ENCODE peak calls at places on chromosomes 13 and 19, in eight cellular contexts. One of them, this sample, is unnamed.

GRCh38 chr13:111561091-111561778 is 240.8 kb downstream of the TEX29 start:
- DNase-seq in pancreas: no peak
- DNase-seq in epithelial cell of esophagus: no peak
- DNase-seq in MM.1S: no peak
- DNase-seq in uterus: no peak
- DNase-seq in cardiac muscle cell: no peak
- DNase-seq in colonic mucosa: no peak
- DNase-seq in iPS DF 6.9: no peak
- DNase-seq in this sample: no peak

GRCh38 chr13:34155931-34156607 is 338.1 kb downstream of the RFC3 start:
- DNase-seq in cardiac muscle cell: no peak
- DNase-seq in colonic mucosa: peak
- DNase-seq in pancreas: no peak
- DNase-seq in MM.1S: no peak
- DNase-seq in uterus: no peak
- DNase-seq in epithelial cell of esophagus: peak
- DNase-seq in iPS DF 6.9: no peak
- DNase-seq in this sample: peak

GRCh38 chr13:64675256-64675892 is 2554.8 kb downstream of the PCDH9 start:
- DNase-seq in MM.1S: no peak
- DNase-seq in iPS DF 6.9: no peak
- DNase-seq in colonic mucosa: no peak
- DNase-seq in pancreas: no peak
- DNase-seq in epithelial cell of esophagus: peak
- DNase-seq in cardiac muscle cell: no peak
- DNase-seq in uterus: no peak
- DNase-seq in this sample: peak

GRCh38 chr13:30882996-30883766 is 22.9 kb upstream of the MEDAG start:
- DNase-seq in colonic mucosa: no peak
- DNase-seq in epithelial cell of esophagus: no peak
- DNase-seq in iPS DF 6.9: no peak
- DNase-seq in cardiac muscle cell: no peak
- DNase-seq in pancreas: no peak
- DNase-seq in MM.1S: no peak
- DNase-seq in uterus: no peak
- DNase-seq in this sample: no peak

GRCh38 chr19:19997656-19998268 is 41.5 kb downstream of the ZNF682 start:
- DNase-seq in epithelial cell of esophagus: peak
- DNase-seq in cardiac muscle cell: peak
- DNase-seq in MM.1S: no peak
- DNase-seq in colonic mucosa: no peak
- DNase-seq in uterus: no peak
- DNase-seq in pancreas: peak
- DNase-seq in iPS DF 6.9: peak
- DNase-seq in this sample: no peak

GRCh38 chr13:111654531-111654930 is 334.1 kb downstream of the TEX29 start:
- DNase-seq in colonic mucosa: no peak
- DNase-seq in uterus: no peak
- DNase-seq in MM.1S: no peak
- DNase-seq in epithelial cell of esophagus: no peak
- DNase-seq in pancreas: no peak
- DNase-seq in cardiac muscle cell: no peak
- DNase-seq in iPS DF 6.9: no peak
- DNase-seq in this sample: no peak

GRCh38 chr13:44132710-44133109 is 240.9 kb upstream of the SERP2 start:
- DNase-seq in MM.1S: no peak
- DNase-seq in pancreas: peak
- DNase-seq in colonic mucosa: no peak
- DNase-seq in iPS DF 6.9: no peak
- DNase-seq in epithelial cell of esophagus: no peak
- DNase-seq in uterus: no peak
- DNase-seq in cardiac muscle cell: no peak
- DNase-seq in this sample: peak

GRCh38 chr19:6055013-6055795 is 55.1 kb downstream of the RFX2 start:
- DNase-seq in MM.1S: no peak
- DNase-seq in epithelial cell of esophagus: no peak
- DNase-seq in uterus: peak
- DNase-seq in cardiac muscle cell: no peak
- DNase-seq in pancreas: no peak
- DNase-seq in iPS DF 6.9: no peak
- DNase-seq in colonic mucosa: peak
- DNase-seq in this sample: no peak

GRCh38 chr19:45446944-45447343 is 20.9 kb upstream of the FOSB start:
- DNase-seq in cardiac muscle cell: no peak
- DNase-seq in colonic mucosa: no peak
- DNase-seq in iPS DF 6.9: no peak
- DNase-seq in epithelial cell of esophagus: peak
- DNase-seq in uterus: no peak
- DNase-seq in pancreas: no peak
- DNase-seq in MM.1S: no peak
- DNase-seq in this sample: no peak

GRCh38 chr13:83765796-83766195 is 116.5 kb downstream of the SLITRK1 start:
- DNase-seq in iPS DF 6.9: no peak
- DNase-seq in MM.1S: no peak
- DNase-seq in uterus: no peak
- DNase-seq in colonic mucosa: no peak
- DNase-seq in pancreas: no peak
- DNase-seq in cardiac muscle cell: no peak
- DNase-seq in epithelial cell of esophagus: no peak
- DNase-seq in this sample: no peak

GRCh38 chr19:51607920-51608562 is 22.2 kb downstream of the SIGLEC5 start:
- DNase-seq in cardiac muscle cell: peak
- DNase-seq in iPS DF 6.9: peak
- DNase-seq in pancreas: peak
- DNase-seq in colonic mucosa: peak
- DNase-seq in MM.1S: peak
- DNase-seq in uterus: peak
- DNase-seq in epithelial cell of esophagus: peak
- DNase-seq in this sample: peak

GRCh38 chr19:54475706-54476105 is 2.6 kb upstream of the CDC42EP5 start:
- DNase-seq in pancreas: no peak
- DNase-seq in iPS DF 6.9: no peak
- DNase-seq in MM.1S: no peak
- DNase-seq in colonic mucosa: no peak
- DNase-seq in cardiac muscle cell: no peak
- DNase-seq in uterus: no peak
- DNase-seq in epithelial cell of esophagus: no peak
- DNase-seq in this sample: no peak

GRCh38 chr19:35777961-35778360 is 2.6 kb downstream of the ARHGAP33 start:
- DNase-seq in uterus: no peak
- DNase-seq in iPS DF 6.9: no peak
- DNase-seq in pancreas: no peak
- DNase-seq in MM.1S: no peak
- DNase-seq in colonic mucosa: no peak
- DNase-seq in epithelial cell of esophagus: no peak
- DNase-seq in cardiac muscle cell: no peak
- DNase-seq in this sample: no peak

GRCh38 chr13:98476106-98476505 is 100.8 kb downstream of the STK24 start:
- DNase-seq in iPS DF 6.9: no peak
- DNase-seq in colonic mucosa: no peak
- DNase-seq in cardiac muscle cell: no peak
- DNase-seq in uterus: no peak
- DNase-seq in MM.1S: no peak
- DNase-seq in pancreas: no peak
- DNase-seq in epithelial cell of esophagus: no peak
- DNase-seq in this sample: no peak

GRCh38 chr19:36257512-36257876 is 42.6 kb downstream of the ZNF146 start:
- DNase-seq in epithelial cell of esophagus: no peak
- DNase-seq in uterus: no peak
- DNase-seq in pancreas: peak
- DNase-seq in colonic mucosa: no peak
- DNase-seq in iPS DF 6.9: no peak
- DNase-seq in cardiac muscle cell: no peak
- DNase-seq in MM.1S: no peak
- DNase-seq in this sample: peak

GRCh38 chr19:23887642-23888041 is 27.0 kb upstream of the ZNF726 start:
- DNase-seq in pancreas: no peak
- DNase-seq in MM.1S: no peak
- DNase-seq in colonic mucosa: peak
- DNase-seq in cardiac muscle cell: no peak
- DNase-seq in uterus: no peak
- DNase-seq in iPS DF 6.9: no peak
- DNase-seq in epithelial cell of esophagus: peak
- DNase-seq in this sample: no peak

GRCh38 chr13:33353210-33353609 is 67.7 kb upstream of the STARD13 start:
- DNase-seq in iPS DF 6.9: no peak
- DNase-seq in epithelial cell of esophagus: no peak
- DNase-seq in cardiac muscle cell: no peak
- DNase-seq in pancreas: no peak
- DNase-seq in uterus: no peak
- DNase-seq in MM.1S: no peak
- DNase-seq in colonic mucosa: peak
- DNase-seq in this sample: no peak

GRCh38 chr13:44220948-44221347 is 152.7 kb upstream of the SERP2 start:
- DNase-seq in cardiac muscle cell: no peak
- DNase-seq in uterus: no peak
- DNase-seq in epithelial cell of esophagus: peak
- DNase-seq in iPS DF 6.9: no peak
- DNase-seq in MM.1S: no peak
- DNase-seq in colonic mucosa: no peak
- DNase-seq in pancreas: no peak
- DNase-seq in this sample: peak

GRCh38 chr13:24618219-24618955 is 61.8 kb upstream of the ATP12A start:
- DNase-seq in uterus: no peak
- DNase-seq in epithelial cell of esophagus: no peak
- DNase-seq in cardiac muscle cell: no peak
- DNase-seq in MM.1S: no peak
- DNase-seq in pancreas: no peak
- DNase-seq in iPS DF 6.9: no peak
- DNase-seq in colonic mucosa: no peak
- DNase-seq in this sample: no peak

GRCh38 chr13:33280923-33281322 is 4.6 kb downstream of the STARD13 start:
- DNase-seq in cardiac muscle cell: no peak
- DNase-seq in pancreas: no peak
- DNase-seq in uterus: no peak
- DNase-seq in iPS DF 6.9: no peak
- DNase-seq in MM.1S: no peak
- DNase-seq in epithelial cell of esophagus: no peak
- DNase-seq in colonic mucosa: no peak
- DNase-seq in this sample: no peak

GRCh38 chr19:35120492-35120891 is 4.9 kb downstream of the FXYD3 start:
- DNase-seq in uterus: no peak
- DNase-seq in iPS DF 6.9: no peak
- DNase-seq in pancreas: peak
- DNase-seq in colonic mucosa: peak
- DNase-seq in MM.1S: no peak
- DNase-seq in epithelial cell of esophagus: peak
- DNase-seq in cardiac muscle cell: no peak
- DNase-seq in this sample: no peak

DNA sequence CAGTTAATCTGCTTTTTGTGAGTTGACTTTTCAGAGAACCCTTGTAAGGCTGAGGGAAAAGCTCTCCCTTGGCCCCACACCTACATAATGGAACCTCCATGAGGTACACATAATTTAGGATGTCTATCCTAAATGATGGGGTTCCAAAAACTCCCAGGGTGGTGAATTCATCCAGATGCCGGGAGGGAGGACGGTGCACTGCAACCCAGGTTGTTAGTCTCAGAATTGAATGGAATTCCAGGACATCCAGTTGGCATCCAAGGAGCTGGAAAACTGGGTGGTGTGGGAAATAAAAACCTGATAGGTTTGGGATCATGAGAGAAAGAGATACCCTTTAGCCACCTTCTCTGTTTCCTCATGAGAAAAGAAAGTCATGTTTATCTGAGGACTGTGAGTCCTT is 49.7 kb downstream of the C13orf46 start:
- DNase-seq in uterus: no peak
- DNase-seq in MM.1S: no peak
- DNase-seq in iPS DF 6.9: no peak
- DNase-seq in cardiac muscle cell: no peak
- DNase-seq in epithelial cell of esophagus: no peak
- DNase-seq in colonic mucosa: no peak
- DNase-seq in pancreas: no peak
- DNase-seq in this sample: no peak
- H3K4me3 ChIP-seq in uterus: no peak
- H3K4me3 ChIP-seq in MM.1S: no peak
- H3K4me3 ChIP-seq in iPS DF 6.9: no peak
- H3K4me3 ChIP-seq in cardiac muscle cell: no peak
- H3K4me3 ChIP-seq in epithelial cell of esophagus: no peak
- H3K4me3 ChIP-seq in colonic mucosa: no peak
- H3K4me3 ChIP-seq in pancreas: no peak
- H3K4me3 ChIP-seq in this sample: no peak

DNA sequence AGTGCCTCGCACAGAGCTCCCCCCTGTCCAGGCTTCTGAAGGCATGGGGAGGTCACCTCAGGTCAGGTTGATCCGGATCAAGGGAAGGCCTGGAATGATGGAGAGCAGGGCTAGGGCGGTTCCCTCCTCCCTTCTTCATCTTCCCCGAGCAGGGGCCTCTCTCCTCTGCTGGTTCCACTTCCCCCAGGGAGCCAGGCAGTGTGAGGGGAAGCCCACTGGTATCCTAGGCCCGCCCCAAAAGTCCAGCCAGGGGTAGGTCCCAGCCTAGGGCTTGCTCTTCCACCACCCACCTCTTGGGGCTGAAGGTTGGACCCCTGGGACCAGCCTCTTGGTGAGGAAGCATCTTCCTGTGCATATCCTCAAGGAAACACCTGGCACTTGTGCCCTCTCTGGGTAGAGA is 16.4 kb upstream of the PRR19 start:
- DNase-seq in uterus: peak
- DNase-seq in iPS DF 6.9: no peak
- DNase-seq in colonic mucosa: no peak
- DNase-seq in MM.1S: no peak
- DNase-seq in epithelial cell of esophagus: no peak
- DNase-seq in cardiac muscle cell: no peak
- DNase-seq in pancreas: no peak
- DNase-seq in this sample: no peak
- H3K4me3 ChIP-seq in uterus: no peak
- H3K4me3 ChIP-seq in iPS DF 6.9: no peak
- H3K4me3 ChIP-seq in colonic mucosa: peak
- H3K4me3 ChIP-seq in MM.1S: no peak
- H3K4me3 ChIP-seq in epithelial cell of esophagus: peak
- H3K4me3 ChIP-seq in cardiac muscle cell: peak
- H3K4me3 ChIP-seq in pancreas: peak
- H3K4me3 ChIP-seq in this sample: no peak

DNA sequence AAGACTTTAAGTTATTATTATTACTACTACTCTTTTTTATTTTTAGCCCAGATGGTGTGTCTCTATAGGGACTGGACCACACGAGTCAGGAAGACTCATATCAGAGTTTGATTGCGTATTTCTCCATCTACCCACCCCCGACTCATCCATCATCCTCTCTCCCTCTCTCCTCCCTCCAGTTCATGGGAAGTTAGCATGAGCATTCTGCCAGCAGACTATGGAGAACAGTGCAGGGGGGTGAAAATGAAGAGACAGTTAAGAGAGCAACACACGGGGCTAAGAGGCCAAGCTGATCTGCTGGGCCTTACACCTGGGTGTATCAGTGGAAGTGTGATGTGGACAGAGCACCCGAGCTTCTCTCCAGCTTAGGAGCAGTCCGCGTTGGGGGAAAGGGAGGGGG is 95.0 kb downstream of the UQCRFS1 start:
- DNase-seq in uterus: no peak
- DNase-seq in colonic mucosa: no peak
- DNase-seq in epithelial cell of esophagus: no peak
- DNase-seq in pancreas: no peak
- DNase-seq in iPS DF 6.9: no peak
- DNase-seq in cardiac muscle cell: no peak
- DNase-seq in MM.1S: no peak
- DNase-seq in this sample: no peak
- H3K4me3 ChIP-seq in uterus: no peak
- H3K4me3 ChIP-seq in colonic mucosa: no peak
- H3K4me3 ChIP-seq in epithelial cell of esophagus: no peak
- H3K4me3 ChIP-seq in pancreas: no peak
- H3K4me3 ChIP-seq in iPS DF 6.9: no peak
- H3K4me3 ChIP-seq in cardiac muscle cell: no peak
- H3K4me3 ChIP-seq in MM.1S: no peak
- H3K4me3 ChIP-seq in this sample: no peak

GRCh38 chr19:991174-991931 is 7.2 kb downstream of the WDR18 start:
- DNase-seq in MM.1S: no peak
- DNase-seq in iPS DF 6.9: no peak
- DNase-seq in epithelial cell of esophagus: peak
- DNase-seq in cardiac muscle cell: peak
- DNase-seq in uterus: peak
- DNase-seq in pancreas: no peak
- DNase-seq in colonic mucosa: peak
- DNase-seq in this sample: peak
- H3K4me3 ChIP-seq in MM.1S: no peak
- H3K4me3 ChIP-seq in iPS DF 6.9: no peak
- H3K4me3 ChIP-seq in epithelial cell of esophagus: no peak
- H3K4me3 ChIP-seq in cardiac muscle cell: no peak
- H3K4me3 ChIP-seq in uterus: no peak
- H3K4me3 ChIP-seq in pancreas: no peak
- H3K4me3 ChIP-seq in colonic mucosa: no peak
- H3K4me3 ChIP-seq in this sample: no peak

This sample was measured in trophoblast cell.